ENCODE peak calls at places on chromosomes 6 and 20, in six cellular contexts. One of them, this sample, is unnamed.

GRCh38 chr6:155717369-155717768 is 261.7 kb upstream of the NOX3 start:
- DNase-seq in cardiac muscle cell: no peak
- DNase-seq in right atrium auricular region: no peak
- DNase-seq in pancreas: no peak
- DNase-seq in body of pancreas: no peak
- DNase-seq in omental fat pad: no peak
- DNase-seq in this sample: no peak

GRCh38 chr6:42375007-42375635 is 76.6 kb downstream of the TRERF1 start:
- DNase-seq in body of pancreas: no peak
- DNase-seq in cardiac muscle cell: no peak
- DNase-seq in pancreas: no peak
- DNase-seq in omental fat pad: no peak
- DNase-seq in right atrium auricular region: no peak
- DNase-seq in this sample: no peak

GRCh38 chr6:56807335-56807991 is 147.4 kb upstream of the BEND6 start:
- DNase-seq in pancreas: no peak
- DNase-seq in cardiac muscle cell: no peak
- DNase-seq in omental fat pad: no peak
- DNase-seq in right atrium auricular region: no peak
- DNase-seq in body of pancreas: no peak
- DNase-seq in this sample: no peak

GRCh38 chr6:52672422-52673025 is 1.6 kb downstream of the TMEM14A start:
- DNase-seq in cardiac muscle cell: no peak
- DNase-seq in pancreas: no peak
- DNase-seq in right atrium auricular region: no peak
- DNase-seq in omental fat pad: no peak
- DNase-seq in body of pancreas: peak; percentile 86
- DNase-seq in this sample: no peak

GRCh38 chr6:124970763-124971162 is 8.5 kb downstream of the RNF217 start:
- DNase-seq in body of pancreas: no peak
- DNase-seq in cardiac muscle cell: no peak
- DNase-seq in right atrium auricular region: no peak
- DNase-seq in pancreas: no peak
- DNase-seq in omental fat pad: no peak
- DNase-seq in this sample: no peak

GRCh38 chr6:45613678-45614077 is 235.9 kb upstream of the SUPT3H start:
- DNase-seq in right atrium auricular region: no peak
- DNase-seq in body of pancreas: no peak
- DNase-seq in omental fat pad: no peak
- DNase-seq in cardiac muscle cell: no peak
- DNase-seq in pancreas: no peak
- DNase-seq in this sample: no peak

GRCh38 chr20:461254-462198 is 807 bp downstream of the TBC1D20 start:
- DNase-seq in body of pancreas: peak; percentile 53
- DNase-seq in pancreas: peak; percentile 79
- DNase-seq in cardiac muscle cell: peak; percentile 74
- DNase-seq in right atrium auricular region: no peak
- DNase-seq in omental fat pad: no peak
- DNase-seq in this sample: peak; percentile 87

GRCh38 chr20:19757973-19758887 is at the start of gene RIN2:
- DNase-seq in omental fat pad: peak; percentile 51
- DNase-seq in body of pancreas: peak; percentile 93
- DNase-seq in cardiac muscle cell: peak; percentile 97
- DNase-seq in pancreas: peak; percentile 87
- DNase-seq in right atrium auricular region: peak; percentile 92
- DNase-seq in this sample: peak; percentile 96

GRCh38 chr6:142162780-142163179 is 15.7 kb downstream of the VTA1 start:
- DNase-seq in body of pancreas: no peak
- DNase-seq in cardiac muscle cell: no peak
- DNase-seq in right atrium auricular region: no peak
- DNase-seq in omental fat pad: no peak
- DNase-seq in pancreas: no peak
- DNase-seq in this sample: no peak

GRCh38 chr20:1810926-1811620 is 84.1 kb upstream of the SIRPA start:
- DNase-seq in pancreas: no peak
- DNase-seq in cardiac muscle cell: no peak
- DNase-seq in body of pancreas: no peak
- DNase-seq in right atrium auricular region: peak; percentile 58
- DNase-seq in omental fat pad: no peak
- DNase-seq in this sample: peak; percentile 71

GRCh38 chr20:50433001-50433400 is 77.2 kb upstream of the PTPN1 start:
- DNase-seq in right atrium auricular region: no peak
- DNase-seq in pancreas: no peak
- DNase-seq in body of pancreas: no peak
- DNase-seq in cardiac muscle cell: no peak
- DNase-seq in omental fat pad: no peak
- DNase-seq in this sample: no peak

GRCh38 chr6:98239057-98239456 is 595.3 kb upstream of the POU3F2 start:
- DNase-seq in omental fat pad: no peak
- DNase-seq in right atrium auricular region: no peak
- DNase-seq in pancreas: no peak
- DNase-seq in body of pancreas: no peak
- DNase-seq in cardiac muscle cell: no peak
- DNase-seq in this sample: no peak

GRCh38 chr6:96015791-96016776 is at the start of gene FUT9:
- DNase-seq in omental fat pad: no peak
- DNase-seq in pancreas: peak; percentile 81
- DNase-seq in right atrium auricular region: no peak
- DNase-seq in cardiac muscle cell: peak; percentile 48
- DNase-seq in body of pancreas: peak; percentile 10
- DNase-seq in this sample: peak; percentile 80

GRCh38 chr6:105318660-105319059 is 84.2 kb downstream of the PREP start:
- DNase-seq in pancreas: no peak
- DNase-seq in right atrium auricular region: no peak
- DNase-seq in body of pancreas: no peak
- DNase-seq in omental fat pad: no peak
- DNase-seq in cardiac muscle cell: no peak
- DNase-seq in this sample: no peak

GRCh38 chr20:32079655-32080109 is 27.6 kb downstream of the HCK start:
- DNase-seq in pancreas: no peak
- DNase-seq in right atrium auricular region: no peak
- DNase-seq in body of pancreas: no peak
- DNase-seq in omental fat pad: no peak
- DNase-seq in cardiac muscle cell: no peak
- DNase-seq in this sample: no peak

GRCh38 chr20:64261138-64261537 is 5.6 kb downstream of the PCMTD2 start:
- DNase-seq in body of pancreas: no peak
- DNase-seq in right atrium auricular region: no peak
- DNase-seq in cardiac muscle cell: no peak
- DNase-seq in pancreas: no peak
- DNase-seq in omental fat pad: no peak
- DNase-seq in this sample: no peak

GRCh38 chr6:75368151-75368779 is 83.7 kb upstream of the TMEM30A start:
- DNase-seq in right atrium auricular region: no peak
- DNase-seq in pancreas: no peak
- DNase-seq in body of pancreas: peak; percentile 58
- DNase-seq in omental fat pad: no peak
- DNase-seq in cardiac muscle cell: peak; percentile 72
- DNase-seq in this sample: no peak

DNA sequence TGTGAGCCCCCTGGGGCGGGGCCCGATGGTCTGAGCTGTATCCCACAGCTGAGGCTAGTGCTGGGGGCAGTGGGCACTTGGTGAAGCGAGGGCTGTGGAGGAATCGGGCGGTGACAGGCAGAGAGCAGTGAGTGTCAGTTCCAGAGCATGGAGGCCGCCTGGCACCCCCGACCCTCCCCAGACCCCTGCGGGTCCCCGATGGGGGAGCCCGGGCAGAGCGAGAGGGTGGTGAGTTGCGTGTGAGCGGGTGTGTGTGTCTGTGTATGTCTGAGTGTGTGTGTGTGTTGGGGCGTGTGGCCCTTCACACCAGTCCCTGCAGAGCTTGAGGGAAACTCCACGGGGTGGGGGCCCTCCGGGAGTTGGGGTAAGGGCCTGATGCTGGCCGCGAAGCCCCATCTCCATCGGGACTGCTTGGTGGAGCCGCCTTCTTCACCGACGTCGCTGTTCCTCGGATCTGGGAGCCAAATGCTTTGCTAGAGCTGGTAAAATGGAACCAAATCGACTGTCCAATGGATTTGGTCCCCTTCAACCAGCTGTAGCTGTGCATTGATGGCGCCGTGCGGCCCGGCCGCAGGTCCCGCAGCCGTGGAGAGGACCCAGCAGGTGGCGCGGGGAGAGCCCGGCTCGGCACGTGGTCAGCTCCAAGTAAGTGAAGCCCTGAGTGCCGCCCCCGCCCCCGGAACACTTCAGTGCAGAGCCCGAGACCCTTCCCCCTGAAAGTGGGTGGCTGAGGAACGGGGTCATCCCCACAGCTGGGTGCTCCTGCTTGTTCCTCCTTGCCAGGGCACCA is 77.7 kb upstream of the SLCO4A1 start:
- DNase-seq in pancreas: no peak
- DNase-seq in omental fat pad: no peak
- DNase-seq in cardiac muscle cell: no peak
- DNase-seq in body of pancreas: no peak
- DNase-seq in right atrium auricular region: no peak
- DNase-seq in this sample: no peak
- TF ChIP-seq CTCF in pancreas: no peak
- TF ChIP-seq CTCF in omental fat pad: no peak
- TF ChIP-seq CTCF in cardiac muscle cell: no peak
- TF ChIP-seq CTCF in body of pancreas: no peak
- TF ChIP-seq CTCF in right atrium auricular region: no peak
- TF ChIP-seq CTCF in this sample: no peak

GRCh38 chr6:116766506-116767176 is 1.1 kb upstream of the FAM162B start:
- DNase-seq in pancreas: no peak
- DNase-seq in body of pancreas: no peak
- DNase-seq in cardiac muscle cell: no peak
- DNase-seq in omental fat pad: no peak
- DNase-seq in right atrium auricular region: no peak
- DNase-seq in this sample: no peak

GRCh38 chr6:116763871-116764270 is 1.6 kb downstream of the FAM162B start:
- DNase-seq in pancreas: no peak
- DNase-seq in body of pancreas: no peak
- DNase-seq in omental fat pad: no peak
- DNase-seq in cardiac muscle cell: no peak
- DNase-seq in right atrium auricular region: no peak
- DNase-seq in this sample: no peak

GRCh38 chr6:116764961-116765841 is at the start of gene FAM162B:
- DNase-seq in body of pancreas: peak; percentile 13
- DNase-seq in omental fat pad: no peak
- DNase-seq in cardiac muscle cell: peak; percentile 58
- DNase-seq in pancreas: peak; percentile 66
- DNase-seq in right atrium auricular region: no peak
- DNase-seq in this sample: no peak

GRCh38 chr6:116763048-116763447 is 2.5 kb downstream of the FAM162B start:
- DNase-seq in body of pancreas: no peak
- DNase-seq in cardiac muscle cell: no peak
- DNase-seq in right atrium auricular region: no peak
- DNase-seq in pancreas: no peak
- DNase-seq in omental fat pad: no peak
- DNase-seq in this sample: no peak

GRCh38 chr6:116764557-116764960 is 960 bp downstream of the FAM162B start:
- DNase-seq in right atrium auricular region: no peak
- DNase-seq in omental fat pad: no peak
- DNase-seq in body of pancreas: no peak
- DNase-seq in cardiac muscle cell: peak; percentile 15
- DNase-seq in pancreas: peak; percentile 58
- DNase-seq in this sample: no peak
- TF ChIP-seq CTCF in right atrium auricular region: no peak
- TF ChIP-seq CTCF in omental fat pad: no peak
- TF ChIP-seq CTCF in body of pancreas: no peak
- TF ChIP-seq CTCF in cardiac muscle cell: no peak
- TF ChIP-seq CTCF in pancreas: no peak
- TF ChIP-seq CTCF in this sample: no peak

GRCh38 chr20:59221049-59221748 is 57.6 kb downstream of the ZNF831 start:
- DNase-seq in cardiac muscle cell: no peak
- DNase-seq in pancreas: no peak
- DNase-seq in omental fat pad: no peak
- DNase-seq in body of pancreas: no peak
- DNase-seq in right atrium auricular region: no peak
- DNase-seq in this sample: no peak

GRCh38 chr20:59222239-59222981 is 58.8 kb downstream of the ZNF831 start:
- DNase-seq in omental fat pad: peak; percentile 57
- DNase-seq in pancreas: peak; percentile 97
- DNase-seq in body of pancreas: peak; percentile 80
- DNase-seq in cardiac muscle cell: peak; percentile 83
- DNase-seq in right atrium auricular region: peak; percentile 74
- DNase-seq in this sample: peak; percentile 94

GRCh38 chr20:59221881-59222238 is 58.2 kb downstream of the ZNF831 start:
- DNase-seq in body of pancreas: no peak
- DNase-seq in pancreas: no peak
- DNase-seq in right atrium auricular region: no peak
- DNase-seq in cardiac muscle cell: no peak
- DNase-seq in omental fat pad: no peak
- DNase-seq in this sample: no peak

GRCh38 chr20:59223750-59224149 is 60.1 kb downstream of the ZNF831 start:
- DNase-seq in omental fat pad: no peak
- DNase-seq in right atrium auricular region: no peak
- DNase-seq in pancreas: no peak
- DNase-seq in cardiac muscle cell: no peak
- DNase-seq in body of pancreas: no peak
- DNase-seq in this sample: no peak

DNA sequence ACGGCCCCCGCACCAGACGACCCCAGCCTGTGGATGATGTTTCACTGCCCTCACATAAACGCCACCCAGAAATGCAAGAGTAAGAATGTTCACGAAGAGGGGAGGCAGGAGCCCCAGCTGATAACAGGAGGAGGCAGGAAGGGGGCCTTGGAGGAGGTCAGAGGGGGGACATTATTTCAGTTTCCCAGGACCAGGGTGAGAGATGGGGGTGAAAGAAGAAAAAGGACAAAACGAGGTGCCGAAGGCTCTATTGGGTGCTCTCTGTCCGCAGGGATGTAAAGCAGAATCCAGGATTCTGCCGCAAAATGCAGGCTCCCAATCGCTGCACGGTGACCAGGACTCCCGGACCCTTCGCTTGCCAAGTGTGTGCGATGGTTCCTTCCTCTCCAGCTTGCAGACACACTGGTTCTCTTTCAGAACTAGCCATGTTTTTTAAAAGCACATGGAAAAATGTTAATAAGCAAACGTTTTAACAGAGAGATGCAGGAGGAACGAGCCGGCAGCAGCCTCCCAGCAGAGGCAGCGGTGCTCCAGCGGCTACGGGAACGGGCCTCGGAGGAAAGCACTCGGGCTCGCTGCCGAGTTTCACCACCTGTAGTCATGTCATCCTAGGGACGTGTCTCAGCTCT is 59.5 kb downstream of the ZNF831 start:
- DNase-seq in body of pancreas: peak; percentile 34
- DNase-seq in pancreas: no peak
- DNase-seq in omental fat pad: no peak
- DNase-seq in right atrium auricular region: no peak
- DNase-seq in cardiac muscle cell: peak; percentile 21
- DNase-seq in this sample: no peak
- TF ChIP-seq CTCF in body of pancreas: no peak
- TF ChIP-seq CTCF in pancreas: no peak
- TF ChIP-seq CTCF in omental fat pad: no peak
- TF ChIP-seq CTCF in right atrium auricular region: no peak
- TF ChIP-seq CTCF in cardiac muscle cell: no peak
- TF ChIP-seq CTCF in this sample: no peak

DNA sequence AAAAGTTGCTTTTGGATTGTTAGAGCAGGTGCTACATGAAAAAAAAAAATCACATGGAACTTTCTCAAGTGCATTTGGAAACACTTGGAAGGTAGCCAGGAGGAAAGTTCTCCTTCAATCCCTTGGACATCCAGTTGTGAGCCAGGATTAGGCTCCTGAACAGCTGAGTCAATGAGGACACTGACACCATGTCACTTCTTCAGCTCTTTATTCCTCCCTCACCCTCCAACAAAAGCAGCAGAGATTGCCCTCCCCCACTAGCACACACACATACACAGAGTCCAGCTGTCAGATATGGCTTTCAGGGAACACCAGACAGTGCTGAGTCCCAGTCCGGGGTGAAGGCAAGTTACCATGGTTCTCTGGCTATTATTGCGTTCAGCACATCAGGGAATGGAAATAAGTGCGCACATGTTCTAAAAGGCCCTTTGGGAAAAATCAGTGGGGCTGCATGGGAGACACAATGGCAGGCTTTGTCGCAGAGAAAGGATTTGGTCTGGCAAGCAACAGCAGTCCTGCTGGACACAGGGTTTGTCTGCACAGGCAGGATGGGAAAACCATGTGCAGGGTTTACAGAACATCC is 124.7 kb upstream of the MARCKS start:
- DNase-seq in body of pancreas: peak; percentile 45
- DNase-seq in right atrium auricular region: no peak
- DNase-seq in pancreas: peak; percentile 56
- DNase-seq in cardiac muscle cell: peak; percentile 50
- DNase-seq in omental fat pad: no peak
- DNase-seq in this sample: no peak
- TF ChIP-seq CTCF in body of pancreas: peak; percentile 39
- TF ChIP-seq CTCF in right atrium auricular region: peak; percentile 36
- TF ChIP-seq CTCF in pancreas: no peak
- TF ChIP-seq CTCF in cardiac muscle cell: peak; percentile 31
- TF ChIP-seq CTCF in omental fat pad: no peak
- TF ChIP-seq CTCF in this sample: peak; percentile 11